ENCODE peak calls at places on chromosome 3, in nine cellular contexts. O, Y, M, I, H, L, T, B and S are unnamed samples.
A peak's percentile ranks its signal among the peaks of the same experiment; 100 is the strongest.

GRCh38 chr3:37041546-37042195 is 48.4 kb downstream of the MLH1 start:
- DNase-seq in T (no peak), L (no peak), I (no peak), H (peak; percentile 21), Y (no peak), O (no peak), B (peak; percentile 33), M (peak; percentile 33), S (no peak)

GRCh38 chr3:107431048-107431297 is 53.7 kb downstream of the CCDC54 start:
- DNase-seq in M (no peak), I (peak; percentile 25), T (no peak), H (peak; percentile 38), O (peak; percentile 46), Y (no peak), L (peak; percentile 75), B (peak; percentile 56), S (peak; percentile 44)

GRCh38 chr3:86923071-86923476 is 67.9 kb downstream of the VGLL3 start:
- DNase-seq in Y (no peak), H (no peak), L (no peak), I (no peak), M (peak; percentile 92), B (peak; percentile 90), T (peak; percentile 89), O (peak; percentile 29), S (no peak)

GRCh38 chr3:111769965-111770364 is 89.1 kb upstream of the PHLDB2 start:
- DNase-seq in T (no peak), Y (no peak), B (peak; percentile 34), O (no peak), L (no peak), H (no peak), M (no peak), I (no peak), S (no peak)

GRCh38 chr3:122688996-122689395 is 8.4 kb downstream of the PARP14 start:
- DNase-seq in T (no peak), B (peak; percentile 45), L (no peak), I (no peak), O (no peak), H (no peak), Y (no peak), M (no peak), S (no peak)

GRCh38 chr3:102457644-102458043 is 22.8 kb downstream of the ZPLD1 start:
- DNase-seq in H (no peak), Y (no peak), I (no peak), O (no peak), T (no peak), M (no peak), B (no peak), L (no peak), S (no peak)

GRCh38 chr3:165195628-165196576 is at the start of gene SLITRK3:
- DNase-seq in L (peak; percentile 37), O (no peak), I (peak; percentile 35), T (no peak), H (no peak), M (no peak), Y (peak; percentile 15), B (no peak), S (no peak)

GRCh38 chr3:17130956-17131355 is 246.2 kb downstream of the PLCL2 start:
- DNase-seq in I (no peak), L (no peak), M (no peak), B (no peak), T (no peak), Y (no peak), O (no peak), H (no peak), S (no peak)

GRCh38 chr3:158103131-158103955 is 2.9 kb downstream of the SHOX2 start:
- DNase-seq in H (peak; percentile 64), B (peak; percentile 79), O (no peak), T (peak; percentile 56), M (peak; percentile 61), Y (peak; percentile 34), L (peak; percentile 86), I (no peak), S (peak; percentile 48)

GRCh38 chr3:46845860-46846623 is 17.2 kb downstream of the MYL3 start:
- DNase-seq in M (peak; percentile 77), H (peak; percentile 73), T (peak; percentile 82), Y (peak; percentile 85), I (peak; percentile 68), B (peak; percentile 90), L (peak; percentile 87), O (no peak), S (peak; percentile 88)

GRCh38 chr3:186411089-186411488 is 49.1 kb upstream of the DGKG start:
- DNase-seq in H (no peak), O (no peak), L (no peak), Y (no peak), T (no peak), I (no peak), B (no peak), M (no peak), S (no peak)

GRCh38 chr3:27885641-27886040 is 163.5 kb upstream of the EOMES start:
- DNase-seq in M (no peak), T (no peak), O (no peak), I (no peak), Y (no peak), B (no peak), L (no peak), H (no peak), S (no peak)

GRCh38 chr3:33050084-33050653 is 46.8 kb downstream of the GLB1 start:
- DNase-seq in O (no peak), I (no peak), Y (no peak), H (no peak), B (no peak), M (no peak), L (no peak), T (no peak), S (no peak)

DNA sequence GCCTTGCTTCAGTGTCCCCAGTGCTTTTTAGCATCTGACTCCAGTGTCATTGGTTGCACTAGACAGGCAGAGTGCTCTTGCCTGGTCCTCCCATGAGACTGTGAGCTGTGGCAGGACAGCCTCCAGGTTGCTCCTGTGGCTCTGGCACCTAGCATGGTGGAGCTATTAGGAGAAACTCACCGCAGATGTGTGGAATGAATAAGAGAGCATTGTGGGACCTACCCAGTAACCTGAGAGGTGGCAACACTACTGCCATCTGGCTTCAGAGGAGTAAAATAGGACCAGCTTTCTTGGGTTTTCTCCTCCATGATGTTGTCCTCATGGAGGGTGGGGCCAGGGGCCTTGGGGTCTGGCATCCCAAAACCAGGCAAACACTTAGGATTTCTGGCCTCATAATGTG is 183.6 kb downstream of the EPHB1 start:
- DNase-seq in O (no peak), T (no peak), L (no peak), M (no peak), H (no peak), B (no peak), Y (no peak), I (no peak), S (no peak)
- TF ChIP-seq CTCF in O (no peak), T (no peak), L (no peak), M (no peak), H (no peak), B (no peak), Y (no peak), I (no peak), S (no peak)

DNA sequence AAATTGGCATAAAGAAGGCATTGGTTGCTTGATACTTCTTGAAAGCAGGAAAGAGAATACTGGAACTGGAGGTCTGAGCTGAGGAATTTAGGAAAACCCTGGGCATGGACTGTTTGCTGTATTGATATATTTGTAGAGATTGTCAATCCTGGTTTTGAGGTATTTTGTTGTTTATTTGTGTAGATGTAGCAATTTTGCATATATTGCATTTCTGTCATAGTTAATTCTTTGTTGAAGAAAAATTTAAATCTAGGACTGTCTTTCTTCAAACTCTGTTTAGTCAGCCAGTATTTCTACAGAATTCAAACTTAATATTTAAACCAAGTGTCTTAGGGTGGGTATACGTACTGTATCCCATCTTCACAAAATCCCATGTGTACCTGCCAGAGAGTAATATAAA is 9.5 kb downstream of the STT3B start:
- DNase-seq in Y (no peak), O (no peak), H (no peak), B (no peak), L (no peak), M (no peak), T (no peak), I (no peak), S (no peak)
- TF ChIP-seq CTCF in Y (no peak), O (no peak), H (no peak), B (no peak), L (no peak), M (no peak), T (no peak), I (no peak), S (no peak)

GRCh38 chr3:172710709-172711456 is at the start of gene NCEH1:
- DNase-seq in B (peak; percentile 99), M (peak; percentile 99), H (peak; percentile 92), L (peak; percentile 95), O (peak; percentile 98), Y (peak; percentile 91), T (peak; percentile 99), I (peak; percentile 93), S (peak; percentile 85)
- TF ChIP-seq CTCF in B (peak; percentile 76), M (peak; percentile 86), H (peak; percentile 84), L (peak; percentile 83), O (peak; percentile 87), Y (peak; percentile 83), T (peak; percentile 91), I (peak; percentile 71), S (peak; percentile 68)

GRCh38 chr3:126475411-126476114 is at the start of gene ZXDC:
- DNase-seq in I (peak; percentile 95), M (peak; percentile 90), Y (peak; percentile 100), B (peak; percentile 99), H (peak; percentile 92), L (peak; percentile 97), O (peak; percentile 90), T (peak; percentile 93), S (peak; percentile 100)

GRCh38 chr3:126476166-126476975 is 680 bp upstream of the ZXDC start:
- DNase-seq in H (peak; percentile 77), M (peak; percentile 27), Y (no peak), O (peak; percentile 59), B (no peak), I (peak; percentile 58), L (peak; percentile 86), T (peak; percentile 13), S (no peak)

GRCh38 chr3:126473292-126474168 is 2.2 kb downstream of the ZXDC start:
- DNase-seq in B (no peak), H (no peak), O (no peak), Y (no peak), M (no peak), T (no peak), L (no peak), I (no peak), S (no peak)

GRCh38 chr3:126476976-126477330 is 1.3 kb upstream of the ZXDC start:
- DNase-seq in I (no peak), O (no peak), Y (no peak), H (peak; percentile 15), B (no peak), L (no peak), T (no peak), M (no peak), S (no peak)

DNA sequence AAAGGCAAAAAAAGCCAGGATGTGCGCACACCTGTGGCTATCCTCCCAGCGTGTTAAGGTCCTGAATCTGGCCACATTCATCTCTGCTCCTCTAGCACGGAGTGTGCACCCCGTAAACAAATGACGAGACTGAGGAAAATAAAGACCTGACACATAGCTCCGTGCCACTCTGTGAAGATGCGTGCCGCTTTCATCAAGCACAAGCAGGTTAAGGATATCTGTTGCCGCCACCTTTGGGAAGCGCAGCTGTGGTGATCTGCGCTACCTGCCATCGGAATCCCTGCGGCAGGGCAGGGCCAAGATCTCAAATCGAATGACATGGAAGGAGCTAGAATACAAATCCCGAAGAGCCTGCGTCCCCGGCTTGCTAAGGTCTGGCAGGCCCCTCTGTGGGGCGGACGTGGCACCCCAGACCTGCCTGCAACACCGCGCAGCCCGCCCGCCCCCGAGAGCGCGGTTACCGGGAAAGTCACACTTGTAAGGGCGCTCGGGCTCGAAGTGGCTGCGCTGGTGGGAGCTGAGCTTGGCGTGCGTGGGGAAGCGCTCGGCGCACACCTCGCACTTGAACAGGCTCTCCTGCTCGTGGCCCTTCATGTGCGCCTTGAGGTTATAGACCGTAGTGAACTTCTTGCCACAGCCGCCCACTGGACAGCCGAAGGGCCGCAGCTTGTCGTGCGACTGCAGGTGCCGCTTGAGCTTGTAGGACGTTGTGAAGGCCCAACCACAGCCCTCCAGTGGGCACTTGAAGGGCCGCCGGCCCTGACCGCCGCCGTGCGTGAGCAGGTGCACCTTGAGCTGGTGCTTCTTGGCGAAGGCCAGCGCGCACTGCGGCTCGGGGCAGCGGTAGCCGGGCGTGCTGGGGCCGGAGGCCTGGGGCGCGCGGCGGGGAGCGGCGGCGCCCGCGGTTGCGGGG is 937 bp downstream of the ZXDC start:
- DNase-seq in H (peak; percentile 50), M (peak; percentile 30), O (peak; percentile 57), T (peak; percentile 37), Y (peak; percentile 59), L (peak; percentile 78), B (peak; percentile 62), I (peak; percentile 35), S (peak; percentile 65)
- TF ChIP-seq CTCF in H (no peak), M (no peak), O (no peak), T (no peak), Y (no peak), L (peak; percentile 22), B (no peak), I (no peak), S (no peak)